ENCODE peak calls at places on chromosomes 2 and 18, in eight cellular contexts. W is GM23338, H is pancreas, X is tibial nerve, I is mammary epithelial cell, O is left ventricle myocardium inferior, A is upper lobe of left lung, Q is ovary. F is an unnamed sample. For H3K4me1, the result is how much of the 10 kb centered on the place peaks cover.

GRCh38 chr2:239259173-239259572 is 141.6 kb downstream of the HDAC4 start:
- DNase-seq in O (no peak), A (no peak), Q (no peak), H (no peak), I (no peak), W (no peak), X (no peak), F (no peak)

GRCh38 chr18:42168487-42168886 is 213.5 kb downstream of the PIK3C3 start:
- DNase-seq in A (no peak), X (no peak), I (no peak), W (no peak), H (no peak), O (no peak), Q (no peak), F (no peak)

GRCh38 chr2:222973237-222973636 is 78.8 kb upstream of the KCNE4 start:
- DNase-seq in I (no peak), H (no peak), Q (no peak), O (no peak), W (no peak), X (no peak), A (no peak), F (no peak)

GRCh38 chr2:9941996-9942390 is 9.5 kb upstream of the GRHL1 start:
- DNase-seq in H (no peak), O (no peak), X (no peak), W (peak), Q (no peak), I (no peak), A (no peak), F (no peak)

GRCh38 chr2:10810175-10811161 is 2.1 kb downstream of the PDIA6 start:
- DNase-seq in Q (no peak), O (no peak), I (peak), A (no peak), X (no peak), W (no peak), H (no peak), F (no peak)

GRCh38 chr18:58361212-58361611 is 267.7 kb downstream of the ALPK2 start:
- DNase-seq in O (no peak), W (no peak), A (no peak), I (no peak), X (no peak), Q (no peak), H (no peak), F (no peak)

GRCh38 chr2:66434679-66435548 is at the start of gene MEIS1:
- DNase-seq in I (peak), X (peak), H (peak), Q (peak), W (peak), A (peak), O (peak), F (peak)

GRCh38 chr18:657311-657997 is at the start of gene TYMS:
- DNase-seq in X (no peak), I (peak), O (peak), H (peak), A (peak), Q (peak), W (peak), F (peak)

GRCh38 chr2:160871953-160872352 is 288.3 kb upstream of the TANK start:
- DNase-seq in H (no peak), Q (no peak), W (no peak), I (no peak), O (no peak), X (no peak), A (no peak), F (no peak)

GRCh38 chr2:10432315-10433181 is 15.6 kb downstream of the ODC1 start:
- DNase-seq in X (no peak), W (peak), O (no peak), H (no peak), Q (no peak), A (peak), I (no peak), F (peak)

GRCh38 chr2:241412144-241412543 is 56.1 kb downstream of the FARP2 start:
- DNase-seq in I (no peak), Q (no peak), O (no peak), W (no peak), H (no peak), A (no peak), X (no peak), F (peak)

GRCh38 chr2:12514631-12515437 is 201.9 kb upstream of the TRIB2 start:
- DNase-seq in A (no peak), O (no peak), Q (no peak), W (no peak), I (no peak), X (no peak), H (no peak), F (no peak)

GRCh38 chr2:148447877-148448276 is 196.7 kb upstream of the EPC2 start:
- DNase-seq in Q (no peak), H (no peak), X (no peak), W (no peak), A (no peak), I (no peak), O (no peak), F (no peak)

GRCh38 chr18:77087391-77088141 is 45.0 kb downstream of the MBP start:
- DNase-seq in W (peak), I (no peak), Q (peak), X (no peak), A (peak), O (peak), H (peak), F (no peak)

GRCh38 chr18:3511980-3512379 is 62.0 kb downstream of the TGIF1 start:
- DNase-seq in I (peak), Q (no peak), A (no peak), H (no peak), X (no peak), W (no peak), O (no peak), F (peak)

GRCh38 chr2:50547521-50547920 is 484.4 kb downstream of the NRXN1 start:
- DNase-seq in O (no peak), Q (no peak), W (no peak), H (no peak), A (no peak), X (no peak), I (peak), F (no peak)

GRCh38 chr2:238597638-238598528 is 171.2 kb downstream of the ASB1 start:
- DNase-seq in A (no peak), I (no peak), Q (no peak), O (no peak), H (no peak), W (no peak), X (no peak), F (no peak)

GRCh38 chr2:179963626-179964025 is 43.5 kb downstream of the CWC22 start:
- DNase-seq in W (no peak), O (no peak), H (no peak), X (no peak), I (peak), Q (no peak), A (peak), F (no peak)

GRCh38 chr2:211879323-211879722 is 659.3 kb downstream of the ERBB4 start:
- DNase-seq in X (no peak), O (no peak), W (peak), H (no peak), A (no peak), Q (no peak), I (no peak), F (no peak)

GRCh38 chr18:79866889-79867574 is 69.3 kb downstream of the KCNG2 start:
- DNase-seq in A (no peak), H (no peak), I (peak), Q (no peak), O (no peak), X (no peak), W (no peak), F (no peak)

GRCh38 chr2:174771136-174771535 is 6.9 kb upstream of the CHRNA1 start:
- DNase-seq in X (no peak), Q (no peak), O (no peak), I (no peak), A (no peak), W (no peak), H (no peak), F (no peak)

GRCh38 chr18:48893559-48894265 is 57.1 kb downstream of the SMAD7 start:
- DNase-seq in W (no peak), X (no peak), A (peak), O (no peak), I (no peak), H (no peak), Q (no peak), F (no peak)

GRCh38 chr18:74571895-74572680 is 25.6 kb upstream of the ZNF407 start:
- DNase-seq in A (no peak), O (peak), Q (no peak), W (no peak), I (no peak), X (no peak), H (peak), F (no peak)

GRCh38 chr2:239934571-239935171 is 90.5 kb downstream of the NDUFA10 start:
- DNase-seq in X (peak), W (peak), A (no peak), H (no peak), Q (peak), O (peak), I (no peak), F (peak)

GRCh38 chr2:16927398-16927797 is 261.8 kb upstream of the CYRIA start:
- DNase-seq in H (no peak), A (no peak), W (no peak), I (no peak), X (no peak), Q (no peak), O (no peak), F (no peak)
- H3K4me3 ChIP-seq in H (no peak), A (no peak), W (no peak), I (no peak), X (no peak), Q (no peak), O (no peak), F (no peak)

GRCh38 chr2:159147687-159148086 is 138.8 kb downstream of the WDSUB1 start:
- DNase-seq in I (no peak), O (no peak), A (no peak), H (no peak), Q (no peak), W (no peak), X (no peak), F (no peak)
- H3K4me1 ChIP-seq in I (under half), O (half or more), A (under half), H (under half), Q (under half), W (under half), X (under half), F (under half)

GRCh38 chr2:200862532-200863000 is 1.9 kb downstream of the CLK1 start:
- DNase-seq in O (no peak), X (peak), A (no peak), W (peak), H (peak), I (peak), Q (no peak), F (peak)
- H3K27ac ChIP-seq in O (peak), X (peak), A (peak), W (no peak), H (peak), I (peak), Q (peak), F (peak)

DNA sequence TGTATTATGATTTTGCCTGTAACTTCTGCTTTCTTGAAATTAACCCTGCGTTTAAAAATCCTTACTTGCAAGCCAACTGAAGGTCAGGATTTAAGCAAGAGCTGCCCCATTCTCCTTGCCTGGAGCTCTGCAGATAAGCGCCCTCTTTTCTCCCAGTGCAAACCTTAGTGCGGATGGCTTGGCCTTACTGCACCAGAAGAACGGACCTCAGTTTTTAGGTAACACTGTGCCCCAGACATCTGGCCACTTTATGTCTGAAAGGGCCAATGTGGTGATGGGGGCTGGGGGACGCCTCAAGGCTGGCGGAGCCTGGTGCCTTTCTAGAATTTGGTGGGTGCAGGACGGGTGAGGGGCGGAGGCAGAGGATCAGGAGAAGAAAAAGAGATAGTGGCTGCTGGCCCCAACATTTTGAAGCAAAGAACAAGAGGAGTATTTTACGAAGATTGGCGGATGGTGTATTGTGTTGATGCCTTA is 718 bp upstream of the TNFRSF11A start:
- DNase-seq in W (peak), A (no peak), I (no peak), O (no peak), X (no peak), H (no peak), Q (no peak), F (no peak)
- H3K4me3 ChIP-seq in W (peak), A (peak), I (no peak), O (peak), X (no peak), H (no peak), Q (no peak), F (no peak)

GRCh38 chr2:188599140-188599539 is 307.5 kb downstream of the GULP1 start:
- DNase-seq in H (no peak), O (no peak), A (no peak), I (no peak), X (no peak), Q (no peak), W (no peak), F (peak)
- H3K4me1 ChIP-seq in H (under half), O (under half), A (under half), I (under half), X (under half), Q (under half), W (under half), F (under half)

GRCh38 chr2:19989342-19989680 is 594 bp downstream of the WDR35 start:
- DNase-seq in X (no peak), O (no peak), A (no peak), Q (no peak), I (no peak), H (no peak), W (no peak), F (no peak)

GRCh38 chr2:19990416-19990728 is 467 bp upstream of the WDR35 start:
- DNase-seq in W (no peak), I (no peak), X (no peak), O (no peak), A (no peak), H (no peak), Q (no peak), F (no peak)

GRCh38 chr2:19987936-19988335 is 2.0 kb downstream of the WDR35 start:
- DNase-seq in H (no peak), O (no peak), A (no peak), Q (no peak), I (no peak), X (no peak), W (no peak), F (no peak)

GRCh38 chr2:19988600-19988999 is 1.3 kb downstream of the WDR35 start:
- DNase-seq in Q (no peak), H (no peak), I (no peak), X (no peak), O (no peak), A (no peak), W (no peak), F (no peak)

GRCh38 chr2:19989681-19990415 is at the start of gene WDR35:
- DNase-seq in I (peak), O (peak), A (peak), Q (peak), H (peak), X (peak), W (peak), F (peak)
- H3K27ac ChIP-seq in I (peak), O (peak), A (peak), Q (peak), H (no peak), X (peak), W (peak), F (peak)

GRCh38 chr2:144595686-144596073 is 75.8 kb upstream of the ZEB2 start:
- DNase-seq in H (no peak), Q (no peak), A (no peak), W (no peak), O (no peak), I (no peak), X (no peak), F (no peak)
- H3K4me3 ChIP-seq in H (no peak), Q (no peak), A (no peak), W (no peak), O (no peak), I (no peak), X (no peak), F (peak)

GRCh38 chr18:13879492-13879891 is 35.8 kb downstream of the MC2R start:
- DNase-seq in H (no peak), Q (no peak), A (no peak), X (no peak), W (no peak), I (no peak), O (no peak), F (no peak)

GRCh38 chr18:13888317-13888716 is 27.0 kb downstream of the MC2R start:
- DNase-seq in A (no peak), W (no peak), I (no peak), O (no peak), H (no peak), X (no peak), Q (no peak), F (peak)

GRCh38 chr18:13879937-13880336 is 35.4 kb downstream of the MC2R start:
- DNase-seq in W (no peak), Q (no peak), A (no peak), X (no peak), I (no peak), H (no peak), O (no peak), F (no peak)

GRCh38 chr18:13889661-13890060 is 25.7 kb downstream of the MC2R start:
- DNase-seq in H (no peak), I (peak), Q (no peak), O (no peak), A (no peak), X (no peak), W (no peak), F (peak)

DNA sequence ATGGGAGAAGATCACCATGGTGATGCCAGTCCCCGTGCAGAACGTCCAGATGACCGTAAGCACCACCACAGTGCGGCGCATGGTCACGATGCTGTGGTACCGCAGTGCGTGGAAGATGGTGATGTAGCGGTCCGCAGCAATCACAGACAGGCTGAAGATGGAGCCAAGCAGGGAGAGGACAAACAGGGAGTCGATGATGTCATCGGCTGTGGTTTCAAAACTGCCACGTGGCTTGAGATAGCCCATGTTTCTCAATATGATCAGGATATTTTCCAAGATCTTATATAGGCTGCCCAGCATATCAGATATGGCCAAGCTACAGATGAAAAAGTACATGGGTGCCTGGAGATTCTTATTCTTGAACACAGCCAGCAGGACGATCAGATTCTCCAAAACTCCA is 30.3 kb downstream of the MC2R start:
- DNase-seq in Q (no peak), I (no peak), X (no peak), H (no peak), O (no peak), W (no peak), A (peak), F (no peak)
- H3K4me1 ChIP-seq in Q (under half), I (under half), X (under half), H (under half), O (under half), W (under half), A (under half), F (under half)